ENCODE peak calls at places on chromosomes 2 and 18, in six cellular contexts. Q is left cardiac atrium, S is astrocyte of the hippocampus, L is endothelial cell of umbilical vein, G is germinal center, Y is SW 1271. Z is an unnamed sample.

GRCh38 chr2:5365871-5366461 is 326.2 kb upstream of the SOX11 start:
- DNase-seq in Y (no peak), G (peak), S (peak), Q (peak), L (peak), Z (no peak)

GRCh38 chr2:191245869-191246531 is 796 bp downstream of the MYO1B start:
- DNase-seq in Q (peak), G (peak), Y (peak), S (peak), L (peak), Z (no peak)

GRCh38 chr2:37453024-37453423 is 108.6 kb downstream of the QPCT start:
- DNase-seq in S (no peak), L (peak), Y (no peak), Q (no peak), G (no peak), Z (no peak)

GRCh38 chr2:229378386-229378785 is 107.3 kb upstream of the PID1 start:
- DNase-seq in S (no peak), Q (no peak), L (no peak), G (no peak), Y (no peak), Z (no peak)

GRCh38 chr2:216222650-216223352 is 113.7 kb downstream of the XRCC5 start:
- DNase-seq in G (no peak), S (peak), L (peak), Q (no peak), Y (peak), Z (peak)

GRCh38 chr2:63870679-63871078 is 29.0 kb downstream of the UGP2 start:
- DNase-seq in Y (no peak), G (no peak), L (no peak), Q (no peak), S (no peak), Z (no peak)

GRCh38 chr2:127471286-127471983 is 53.2 kb downstream of the PROC start:
- DNase-seq in Y (no peak), G (no peak), L (no peak), S (no peak), Q (no peak), Z (no peak)

GRCh38 chr2:184677171-184677570 is 78.8 kb downstream of the ZNF804A start:
- DNase-seq in Q (no peak), G (no peak), L (peak), Y (no peak), S (no peak), Z (no peak)

GRCh38 chr2:158968396-158969161 is at the start of gene TANC1:
- DNase-seq in S (peak), L (peak), G (peak), Q (peak), Y (peak), Z (peak)

GRCh38 chr2:209680596-209680995 is 91.0 kb upstream of the UNC80 start:
- DNase-seq in L (no peak), G (no peak), Y (no peak), S (no peak), Q (no peak), Z (no peak)

GRCh38 chr2:215660687-215661086 is 224.8 kb upstream of the FN1 start:
- DNase-seq in Y (no peak), S (peak), L (no peak), Q (no peak), G (no peak), Z (peak)

GRCh38 chr2:9230051-9230802 is 23.6 kb downstream of the ASAP2 start:
- DNase-seq in L (no peak), G (no peak), Y (no peak), S (peak), Q (no peak), Z (no peak)

GRCh38 chr2:136052374-136053362 is 65.3 kb downstream of the CXCR4 start:
- DNase-seq in Q (no peak), L (no peak), G (no peak), S (no peak), Y (no peak), Z (no peak)

GRCh38 chr2:206647985-206648384 is 5.7 kb downstream of the FAM237A start:
- DNase-seq in Q (no peak), Y (no peak), L (no peak), G (no peak), S (no peak), Z (no peak)

GRCh38 chr2:121099329-121100318 is 185.4 kb downstream of the TFCP2L1 start:
- DNase-seq in G (no peak), L (no peak), Q (no peak), S (peak), Y (no peak), Z (no peak)

GRCh38 chr18:54255141-54255540 is 14.2 kb upstream of the POLI start:
- DNase-seq in Y (no peak), S (no peak), Q (no peak), L (no peak), G (no peak), Z (no peak)

GRCh38 chr2:190999058-190999457 is 14.9 kb downstream of the STAT1 start:
- DNase-seq in Y (no peak), Q (no peak), L (no peak), S (no peak), G (no peak), Z (no peak)

GRCh38 chr2:234291765-234292204 is 205.1 kb downstream of the ARL4C start:
- DNase-seq in L (peak), Q (peak), Y (no peak), G (no peak), S (peak), Z (peak)

GRCh38 chr2:26394694-26395093 is 7.0 kb upstream of the DRC1 start:
- DNase-seq in G (no peak), Q (no peak), S (peak), L (no peak), Y (no peak), Z (no peak)

GRCh38 chr18:44696892-44697291 is 16.2 kb downstream of the SETBP1 start:
- DNase-seq in L (no peak), Q (peak), G (no peak), S (peak), Y (no peak), Z (no peak)

GRCh38 chr2:169106563-169107545 is 37.5 kb downstream of the DHRS9 start:
- DNase-seq in Q (no peak), Y (no peak), L (no peak), G (no peak), S (no peak), Z (no peak)

GRCh38 chr2:168165418-168165817 is 82.0 kb downstream of the STK39 start:
- DNase-seq in S (peak), L (peak), Q (no peak), G (no peak), Y (no peak), Z (no peak)